ENCODE peak calls at places on chromosomes 1 and 21, in ten cellular contexts. H is endothelial cell, O is A673, Y is coronary artery, A is fibroblast of pulmonary artery, S is HFFc6, N is body of pancreas, B is AG09319, W is mesothelial cell of epicardium, R is ovary. Z is an unnamed sample.

GRCh38 chr1:197910120-197911110 is 6.8 kb upstream of the LHX9 start:
- DNase-seq in H (no peak), O (no peak), Y (no peak), A (no peak), S (no peak), N (no peak), B (no peak), W (no peak), R (no peak), Z (no peak)

GRCh38 chr1:101653482-101653946 is 343.2 kb downstream of the OLFM3 start:
- DNase-seq in H (peak; percentile 22), O (peak; percentile 78), Y (no peak), A (peak; percentile 47), S (no peak), N (no peak), B (no peak), W (no peak), R (no peak), Z (no peak)

GRCh38 chr1:53111073-53111556 is 31.3 kb downstream of the SLC1A7 start:
- DNase-seq in H (no peak), O (no peak), Y (no peak), A (peak; percentile 37), S (peak; percentile 22), N (no peak), B (no peak), W (no peak), R (no peak), Z (no peak)

GRCh38 chr1:116855220-116855619 is 54.5 kb upstream of the PTGFRN start:
- DNase-seq in H (no peak), O (no peak), Y (no peak), A (no peak), S (peak; percentile 26), N (peak; percentile 79), B (no peak), W (no peak), R (peak; percentile 59), Z (no peak)

GRCh38 chr1:90616395-90616794 is 100.7 kb downstream of the BARHL2 start:
- DNase-seq in H (peak; percentile 60), O (peak; percentile 73), Y (no peak), A (peak; percentile 0), S (no peak), N (peak; percentile 16), B (no peak), W (no peak), R (no peak), Z (no peak)

GRCh38 chr1:226912587-226913176 is 27.4 kb upstream of the COQ8A start:
- DNase-seq in H (peak; percentile 62), O (peak; percentile 25), Y (peak; percentile 73), A (peak; percentile 56), S (no peak), N (peak; percentile 83), B (no peak), W (no peak), R (peak; percentile 67), Z (no peak)

GRCh38 chr21:36818051-36818450 is 119.1 kb downstream of the SIM2 start:
- DNase-seq in H (no peak), O (peak; percentile 51), Y (no peak), A (no peak), S (no peak), N (no peak), B (no peak), W (no peak), R (no peak), Z (no peak)

GRCh38 chr1:22935450-22935849 is 37.2 kb downstream of the LACTBL1 start:
- DNase-seq in H (no peak), O (no peak), Y (no peak), A (no peak), S (no peak), N (no peak), B (no peak), W (no peak), R (no peak), Z (no peak)

GRCh38 chr1:179530352-179530751 is 45.4 kb downstream of the NPHS2 start:
- DNase-seq in H (no peak), O (no peak), Y (no peak), A (no peak), S (no peak), N (no peak), B (no peak), W (no peak), R (no peak), Z (no peak)

GRCh38 chr1:243447342-243447741 is 191.5 kb downstream of the SDCCAG8 start:
- DNase-seq in H (no peak), O (no peak), Y (no peak), A (peak; percentile 74), S (no peak), N (no peak), B (peak; percentile 28), W (no peak), R (peak; percentile 45), Z (no peak)

GRCh38 chr21:30463713-30464112 is 16.5 kb downstream of the KRTAP19-1 start:
- DNase-seq in H (no peak), O (peak; percentile 21), Y (no peak), A (no peak), S (no peak), N (no peak), B (no peak), W (no peak), R (no peak), Z (no peak)

GRCh38 chr1:113669988-113670387 is 89.3 kb downstream of the PHTF1 start:
- DNase-seq in H (no peak), O (no peak), Y (no peak), A (no peak), S (no peak), N (no peak), B (no peak), W (no peak), R (no peak), Z (no peak)
- TF ChIP-seq CTCF in H (no peak), O (no peak), Y (no peak), A (no peak), S (no peak), N (no peak), B (no peak), W (no peak), R (no peak), Z (no peak)

GRCh38 chr21:38869946-38870345 is 64.2 kb downstream of the ETS2 start:
- DNase-seq in H (no peak), O (no peak), Y (no peak), A (no peak), S (no peak), N (no peak), B (no peak), W (no peak), R (no peak), Z (no peak)
- TF ChIP-seq CTCF in H (no peak), O (peak; percentile 11), Y (no peak), A (no peak), S (no peak), N (no peak), B (peak; percentile 15), W (no peak), R (no peak), Z (peak; percentile 48)

DNA sequence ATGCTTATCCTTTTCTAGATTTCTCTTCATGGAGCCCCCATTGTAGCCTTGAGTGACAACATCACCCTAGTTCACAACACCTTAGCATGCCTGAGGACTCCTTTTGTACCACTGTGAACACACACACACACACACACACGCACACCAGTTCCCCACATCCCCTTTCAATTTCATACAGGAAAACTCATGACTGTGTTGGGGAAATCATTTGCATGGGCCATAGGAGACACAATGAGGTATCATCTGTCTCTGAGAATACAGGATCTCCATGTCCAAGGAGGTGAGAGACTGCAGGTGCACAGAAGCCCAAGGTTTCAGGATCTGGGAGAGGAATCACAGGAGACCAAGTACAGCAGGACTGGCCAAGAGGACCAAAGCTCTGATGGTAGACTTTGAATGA is 119.7 kb downstream of the TPTE start:
- DNase-seq in H (no peak), O (no peak), Y (no peak), A (no peak), S (no peak), N (no peak), B (no peak), W (no peak), R (no peak), Z (no peak)
- TF ChIP-seq CTCF in H (no peak), O (no peak), Y (no peak), A (no peak), S (no peak), N (no peak), B (no peak), W (no peak), R (no peak), Z (no peak)

GRCh38 chr1:214660900-214661299 is 57.9 kb downstream of the CENPF start:
- DNase-seq in H (peak; percentile 6), O (peak; percentile 83), Y (no peak), A (peak; percentile 84), S (peak; percentile 71), N (peak; percentile 45), B (peak; percentile 77), W (peak; percentile 25), R (peak; percentile 48), Z (no peak)
- TF ChIP-seq CTCF in H (no peak), O (peak; percentile 73), Y (no peak), A (peak; percentile 77), S (peak; percentile 86), N (peak; percentile 6), B (peak; percentile 88), W (peak; percentile 47), R (peak; percentile 7), Z (peak; percentile 65)

DNA sequence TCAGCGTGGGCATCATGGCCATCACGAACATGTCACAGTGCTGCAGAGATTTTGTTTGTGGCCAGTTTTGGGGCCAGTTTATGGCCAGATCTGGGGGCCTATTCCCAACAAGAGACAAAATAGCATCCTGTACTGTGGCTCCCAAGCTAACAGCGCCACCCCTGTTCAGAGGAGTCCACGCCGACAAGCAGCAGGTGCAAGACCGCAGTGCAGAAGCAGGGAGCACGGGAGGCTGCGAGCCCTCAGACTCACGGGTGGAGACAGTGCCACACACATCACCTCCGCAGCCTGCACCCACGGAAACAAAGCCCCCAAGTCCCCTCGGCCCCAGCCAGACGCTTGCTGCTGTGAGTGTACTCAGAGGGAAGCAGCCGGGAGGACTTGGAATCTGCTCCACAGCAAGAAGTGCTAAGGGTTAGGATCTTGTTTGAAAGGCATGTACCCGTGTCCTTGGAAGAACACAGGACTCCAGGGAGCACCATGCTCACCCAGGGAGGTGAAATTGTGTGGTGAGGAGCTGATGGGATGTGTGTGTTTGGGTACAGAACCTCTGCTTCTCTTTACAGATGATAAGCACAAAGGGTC is 7.1 kb downstream of the TCP10L start:
- DNase-seq in H (peak; percentile 54), O (peak; percentile 16), Y (no peak), A (peak; percentile 26), S (no peak), N (no peak), B (no peak), W (no peak), R (no peak), Z (no peak)
- TF ChIP-seq CTCF in H (no peak), O (peak; percentile 49), Y (no peak), A (peak; percentile 48), S (peak; percentile 64), N (peak; percentile 15), B (peak; percentile 26), W (no peak), R (no peak), Z (peak; percentile 31)

DNA sequence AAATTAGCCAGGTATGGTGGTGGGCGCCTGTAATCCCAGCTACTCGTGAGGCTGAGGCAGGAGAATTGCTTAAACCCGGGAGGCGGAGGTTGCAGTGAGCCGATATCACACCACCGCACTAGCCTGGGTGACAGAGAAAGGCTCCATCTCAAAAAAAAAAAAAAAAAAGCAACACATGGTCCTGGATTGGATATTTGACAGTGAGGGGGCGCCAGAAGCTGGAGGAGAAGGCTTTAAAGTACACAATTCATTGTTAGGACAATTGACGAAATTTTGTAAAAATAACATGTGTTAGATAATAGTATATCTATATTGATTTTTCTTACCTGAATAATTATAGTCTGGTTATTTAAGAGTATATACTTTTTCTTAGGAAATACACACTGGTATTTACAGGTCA is 50.2 kb upstream of the USP25 start:
- DNase-seq in H (no peak), O (peak; percentile 12), Y (no peak), A (no peak), S (no peak), N (no peak), B (no peak), W (no peak), R (no peak), Z (no peak)
- TF ChIP-seq CTCF in H (no peak), O (peak; percentile 41), Y (no peak), A (no peak), S (no peak), N (no peak), B (no peak), W (no peak), R (no peak), Z (no peak)